ENCODE peak calls at places on chromosome 9, in eight cellular contexts. T is foreskin fibroblast; V is stimulated activated CD8-positive, alpha-beta memory T cell treated with anti-CD3 and anti-CD28 coated beads, Interleukin-2, amount 100 ng/mL, for 48 hours; F is fibroblast of the conjunctiva; H is non-pigmented ciliary epithelial cell; Q is activated gamma-delta T cell treated with Interleukin-2 at 50 U/mL for 16 hours; B is activated T-cell treated with anti-CD3 and anti-CD28 coated beads, Interleukin-2, amount 50 U/mL, for 72 hours; I is frontal cortex. P is an unnamed sample.

GRCh38 chr9:96478829-96479371 is 28.9 kb downstream of the HABP4 start:
- DNase-seq in H (no peak), Q (no peak), V (peak; percentile 3), I (no peak), T (peak; percentile 23), B (peak; percentile 44), F (no peak), P (no peak)

GRCh38 chr9:115481769-115482168 is 363.8 kb upstream of the TNC start:
- DNase-seq in V (no peak), Q (no peak), I (no peak), H (no peak), F (no peak), T (no peak), B (no peak), P (no peak)

GRCh38 chr9:70220216-70220615 is 38.6 kb upstream of the SMC5 start:
- DNase-seq in F (no peak), B (no peak), T (no peak), V (no peak), H (no peak), Q (no peak), I (no peak), P (no peak)

GRCh38 chr9:122134822-122135528 is 24.6 kb downstream of the NDUFA8 start:
- DNase-seq in I (no peak), V (no peak), B (no peak), F (no peak), H (no peak), T (no peak), Q (no peak), P (no peak)

GRCh38 chr9:95907794-95908193 is 32.3 kb downstream of the ERCC6L2 start:
- DNase-seq in T (no peak), B (no peak), Q (no peak), V (no peak), F (no peak), H (no peak), I (no peak), P (no peak)

GRCh38 chr9:129023908-129024233 is 4.3 kb downstream of the SH3GLB2 start:
- DNase-seq in F (no peak), I (no peak), B (no peak), V (no peak), T (no peak), H (no peak), Q (no peak), P (no peak)

GRCh38 chr9:100167912-100168775 is 69.1 kb downstream of the INVS start:
- DNase-seq in B (no peak), V (no peak), I (no peak), F (no peak), H (no peak), T (no peak), Q (no peak), P (no peak)

GRCh38 chr9:77807295-77807694 is 159.2 kb upstream of the GNA14 start:
- DNase-seq in F (peak; percentile 91), I (no peak), Q (no peak), T (peak; percentile 93), V (no peak), H (peak; percentile 88), B (no peak), P (peak; percentile 81)

GRCh38 chr9:112111461-112111860 is 63.6 kb downstream of the SUSD1 start:
- DNase-seq in B (no peak), I (no peak), H (no peak), T (no peak), Q (no peak), V (no peak), F (no peak), P (no peak)

GRCh38 chr9:15401266-15401665 is 21.4 kb upstream of the SNAPC3 start:
- DNase-seq in B (no peak), T (no peak), I (no peak), Q (no peak), V (no peak), F (no peak), H (no peak), P (no peak)

GRCh38 chr9:129336601-129337286 is 158.7 kb upstream of the IER5L start:
- DNase-seq in F (no peak), B (peak; percentile 33), H (no peak), I (no peak), Q (no peak), T (peak; percentile 39), V (no peak), P (no peak)

GRCh38 chr9:87080512-87081225 is 133.4 kb upstream of the GAS1 start:
- DNase-seq in V (no peak), T (no peak), F (no peak), H (no peak), I (no peak), Q (no peak), B (no peak), P (no peak)